ENCODE peak calls at places on chromosomes 1 and 21, in four cellular contexts. One of them, this sample, is unnamed.

GRCh38 chr21:14213164-14213563 is 2.4 kb upstream of the LIPI start:
- DNase-seq in cardiac muscle cell: no peak
- DNase-seq in colonic mucosa: no peak
- DNase-seq in adrenal gland: no peak
- DNase-seq in this sample: no peak

GRCh38 chr21:31446206-31446900 is 102.3 kb upstream of the TIAM1 start:
- DNase-seq in adrenal gland: no peak
- DNase-seq in colonic mucosa: no peak
- DNase-seq in cardiac muscle cell: no peak
- DNase-seq in this sample: no peak

GRCh38 chr1:33390550-33390949 is 40.3 kb downstream of the PHC2 start:
- DNase-seq in cardiac muscle cell: no peak
- DNase-seq in adrenal gland: no peak
- DNase-seq in colonic mucosa: no peak
- DNase-seq in this sample: no peak

GRCh38 chr1:206854401-206855129 is 10.9 kb upstream of the IL20 start:
- DNase-seq in cardiac muscle cell: no peak
- DNase-seq in adrenal gland: no peak
- DNase-seq in colonic mucosa: no peak
- DNase-seq in this sample: no peak

GRCh38 chr1:173852105-173852504 is 15.7 kb downstream of the GAS5 start:
- DNase-seq in colonic mucosa: no peak
- DNase-seq in adrenal gland: no peak
- DNase-seq in cardiac muscle cell: no peak
- DNase-seq in this sample: no peak

GRCh38 chr1:200907611-200908097 is 13.0 kb downstream of the INAVA start:
- DNase-seq in adrenal gland: no peak
- DNase-seq in cardiac muscle cell: no peak
- DNase-seq in colonic mucosa: no peak
- DNase-seq in this sample: no peak

GRCh38 chr1:43554444-43554992 is 23.8 kb downstream of the PTPRF start:
- DNase-seq in cardiac muscle cell: peak; percentile 60
- DNase-seq in colonic mucosa: no peak
- DNase-seq in adrenal gland: no peak
- DNase-seq in this sample: peak; percentile 75

GRCh38 chr1:68145418-68146126 is 86.8 kb downstream of the WLS start:
- DNase-seq in adrenal gland: no peak
- DNase-seq in cardiac muscle cell: no peak
- DNase-seq in colonic mucosa: peak; percentile 72
- DNase-seq in this sample: no peak

GRCh38 chr1:155650231-155650757 is 38.3 kb downstream of the YY1AP1 start:
- DNase-seq in cardiac muscle cell: no peak
- DNase-seq in adrenal gland: no peak
- DNase-seq in colonic mucosa: no peak
- DNase-seq in this sample: no peak
- H3K27ac ChIP-seq in cardiac muscle cell: no peak overlapping the region
- H3K27ac ChIP-seq in adrenal gland: no peak overlapping the region
- H3K27ac ChIP-seq in colonic mucosa: no peak overlapping the region
- H3K27ac ChIP-seq in this sample: no peak overlapping the region

GRCh38 chr1:53148123-53148522 is 5.7 kb upstream of the SLC1A7 start:
- DNase-seq in cardiac muscle cell: no peak
- DNase-seq in adrenal gland: no peak
- DNase-seq in colonic mucosa: no peak
- DNase-seq in this sample: no peak
- H3K4me3 ChIP-seq in cardiac muscle cell: no peak overlapping the region
- H3K4me3 ChIP-seq in adrenal gland: no peak overlapping the region
- H3K4me3 ChIP-seq in colonic mucosa: no peak overlapping the region
- H3K4me3 ChIP-seq in this sample: no peak overlapping the region

DNA sequence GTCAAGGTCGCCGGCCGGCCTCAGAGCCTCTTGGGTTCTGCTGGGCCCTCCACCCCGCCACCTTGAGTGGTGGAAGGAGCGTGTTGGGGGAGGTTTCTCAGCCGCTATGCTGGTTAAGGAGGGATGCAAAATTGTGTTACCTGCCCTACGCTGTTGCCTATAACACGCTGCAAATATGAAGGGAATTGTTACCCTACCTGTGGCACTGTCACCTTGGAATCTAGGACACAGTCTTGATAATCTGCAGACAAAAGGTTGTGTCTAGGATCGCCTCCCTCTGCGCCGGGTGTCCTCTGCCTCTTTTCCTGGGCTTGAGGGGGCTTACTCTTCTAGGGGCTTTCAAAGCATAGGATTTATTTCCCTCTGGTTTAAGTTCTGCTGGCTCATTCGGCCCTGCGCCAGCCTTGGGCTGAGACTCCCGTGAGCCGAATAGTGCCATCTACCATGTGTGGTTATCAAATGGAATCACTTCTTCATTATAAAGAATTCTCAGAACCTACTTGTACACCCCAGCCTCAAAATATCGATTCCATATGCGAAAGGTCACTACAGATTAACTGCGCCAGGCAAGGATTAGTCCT is 677 bp downstream of the SLC22A15 start:
- DNase-seq in adrenal gland: no peak
- DNase-seq in colonic mucosa: no peak
- DNase-seq in cardiac muscle cell: no peak
- DNase-seq in this sample: no peak
- H3K27ac ChIP-seq in adrenal gland: no peak overlapping the region
- H3K27ac ChIP-seq in colonic mucosa: peak overlapping the region; percentile 40
- H3K27ac ChIP-seq in cardiac muscle cell: no peak overlapping the region
- H3K27ac ChIP-seq in this sample: no peak overlapping the region

GRCh38 chr1:214432247-214432646 is 119.2 kb downstream of the PTPN14 start:
- DNase-seq in colonic mucosa: no peak
- DNase-seq in adrenal gland: no peak
- DNase-seq in cardiac muscle cell: no peak
- DNase-seq in this sample: no peak
- H3K4me3 ChIP-seq in colonic mucosa: no peak overlapping the region
- H3K4me3 ChIP-seq in adrenal gland: no peak overlapping the region
- H3K4me3 ChIP-seq in cardiac muscle cell: no peak overlapping the region
- H3K4me3 ChIP-seq in this sample: no peak overlapping the region

GRCh38 chr1:228857611-228858010 is 122.3 kb downstream of the RHOU start:
- DNase-seq in cardiac muscle cell: no peak
- DNase-seq in adrenal gland: no peak
- DNase-seq in colonic mucosa: no peak
- DNase-seq in this sample: no peak

GRCh38 chr1:228863776-228864175 is 128.5 kb downstream of the RHOU start:
- DNase-seq in cardiac muscle cell: no peak
- DNase-seq in adrenal gland: no peak
- DNase-seq in colonic mucosa: peak; percentile 16
- DNase-seq in this sample: no peak

GRCh38 chr1:228861830-228862176 is 126.5 kb downstream of the RHOU start:
- DNase-seq in colonic mucosa: peak; percentile 13
- DNase-seq in cardiac muscle cell: no peak
- DNase-seq in adrenal gland: no peak
- DNase-seq in this sample: no peak

GRCh38 chr1:228862542-228863505 is 127.5 kb downstream of the RHOU start:
- DNase-seq in cardiac muscle cell: no peak
- DNase-seq in adrenal gland: no peak
- DNase-seq in colonic mucosa: peak; percentile 13
- DNase-seq in this sample: no peak

GRCh38 chr1:228860911-228861829 is 125.9 kb downstream of the RHOU start:
- DNase-seq in cardiac muscle cell: no peak
- DNase-seq in adrenal gland: peak; percentile 51
- DNase-seq in colonic mucosa: peak; percentile 74
- DNase-seq in this sample: no peak
- H3K27ac ChIP-seq in cardiac muscle cell: no peak overlapping the region
- H3K27ac ChIP-seq in adrenal gland: peak overlapping the region; percentile 33
- H3K27ac ChIP-seq in colonic mucosa: peak overlapping the region; percentile 60
- H3K27ac ChIP-seq in this sample: no peak overlapping the region

GRCh38 chr1:38806090-38806489 is 53.5 kb downstream of the RRAGC start:
- DNase-seq in adrenal gland: no peak
- DNase-seq in cardiac muscle cell: no peak
- DNase-seq in colonic mucosa: no peak
- DNase-seq in this sample: no peak

GRCh38 chr1:38804062-38804886 is 55.3 kb downstream of the RRAGC start:
- DNase-seq in colonic mucosa: no peak
- DNase-seq in cardiac muscle cell: peak; percentile 53
- DNase-seq in adrenal gland: no peak
- DNase-seq in this sample: peak; percentile 83

GRCh38 chr1:38800720-38801671 is 58.6 kb downstream of the RRAGC start:
- DNase-seq in colonic mucosa: no peak
- DNase-seq in adrenal gland: no peak
- DNase-seq in cardiac muscle cell: no peak
- DNase-seq in this sample: peak; percentile 28

GRCh38 chr1:38805036-38805435 is 54.5 kb downstream of the RRAGC start:
- DNase-seq in colonic mucosa: no peak
- DNase-seq in cardiac muscle cell: no peak
- DNase-seq in adrenal gland: no peak
- DNase-seq in this sample: no peak

GRCh38 chr1:38803647-38804046 is 55.9 kb downstream of the RRAGC start:
- DNase-seq in cardiac muscle cell: no peak
- DNase-seq in adrenal gland: no peak
- DNase-seq in colonic mucosa: no peak
- DNase-seq in this sample: no peak
- H3K4me3 ChIP-seq in cardiac muscle cell: peak overlapping the region; percentile 41
- H3K4me3 ChIP-seq in adrenal gland: no peak overlapping the region
- H3K4me3 ChIP-seq in colonic mucosa: no peak overlapping the region
- H3K4me3 ChIP-seq in this sample: peak overlapping the region; percentile 73

GRCh38 chr1:27135920-27136551 is 18.9 kb downstream of the SLC9A1 start:
- DNase-seq in cardiac muscle cell: no peak
- DNase-seq in colonic mucosa: no peak
- DNase-seq in adrenal gland: no peak
- DNase-seq in this sample: peak; percentile 66
- H3K27ac ChIP-seq in cardiac muscle cell: no peak overlapping the region
- H3K27ac ChIP-seq in colonic mucosa: peak overlapping the region; percentile 60
- H3K27ac ChIP-seq in adrenal gland: peak overlapping the region; percentile 37
- H3K27ac ChIP-seq in this sample: no peak overlapping the region

GRCh38 chr1:18234790-18235242 is 127.2 kb downstream of the IGSF21 start:
- DNase-seq in colonic mucosa: peak; percentile 58
- DNase-seq in cardiac muscle cell: peak; percentile 79
- DNase-seq in adrenal gland: peak; percentile 45
- DNase-seq in this sample: peak; percentile 90

GRCh38 chr1:18239671-18240070 is 132.1 kb downstream of the IGSF21 start:
- DNase-seq in colonic mucosa: no peak
- DNase-seq in cardiac muscle cell: no peak
- DNase-seq in adrenal gland: no peak
- DNase-seq in this sample: no peak

GRCh38 chr1:18240906-18241305 is 133.3 kb downstream of the IGSF21 start:
- DNase-seq in cardiac muscle cell: no peak
- DNase-seq in colonic mucosa: peak; percentile 63
- DNase-seq in adrenal gland: no peak
- DNase-seq in this sample: no peak

GRCh38 chr1:18241932-18242331 is 134.3 kb downstream of the IGSF21 start:
- DNase-seq in adrenal gland: no peak
- DNase-seq in cardiac muscle cell: no peak
- DNase-seq in colonic mucosa: no peak
- DNase-seq in this sample: no peak

DNA sequence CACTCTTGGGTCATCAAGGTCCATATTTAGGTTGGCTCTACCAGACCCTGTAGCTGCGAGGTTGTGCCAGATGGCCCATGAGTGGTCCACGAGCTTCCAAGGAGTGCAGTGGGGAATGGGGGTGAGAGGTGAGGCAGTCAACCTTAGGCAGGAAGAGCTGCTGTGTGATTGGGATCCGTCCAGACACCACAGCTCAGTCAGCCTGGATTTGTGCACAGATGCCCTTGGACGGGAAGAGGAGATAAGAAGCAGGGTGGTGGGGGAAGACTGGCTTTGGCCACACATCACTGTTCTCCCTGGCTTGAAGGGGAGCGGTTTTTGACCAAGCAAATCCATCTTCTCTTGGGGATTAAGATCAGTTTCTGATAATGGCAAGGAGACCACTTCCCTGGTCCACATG is 130.6 kb downstream of the IGSF21 start:
- DNase-seq in cardiac muscle cell: no peak
- DNase-seq in colonic mucosa: no peak
- DNase-seq in adrenal gland: no peak
- DNase-seq in this sample: no peak
- H3K4me3 ChIP-seq in cardiac muscle cell: no peak overlapping the region
- H3K4me3 ChIP-seq in colonic mucosa: no peak overlapping the region
- H3K4me3 ChIP-seq in adrenal gland: no peak overlapping the region
- H3K4me3 ChIP-seq in this sample: no peak overlapping the region

GRCh38 chr1:25877155-25877554 is 1.6 kb upstream of the PAQR7 start:
- DNase-seq in cardiac muscle cell: no peak
- DNase-seq in colonic mucosa: no peak
- DNase-seq in adrenal gland: no peak
- DNase-seq in this sample: no peak

GRCh38 chr1:25875154-25875855 is at the start of gene PAQR7:
- DNase-seq in cardiac muscle cell: peak; percentile 84
- DNase-seq in adrenal gland: peak; percentile 86
- DNase-seq in colonic mucosa: peak; percentile 78
- DNase-seq in this sample: peak; percentile 90

GRCh38 chr1:25874635-25875153 is 814 bp downstream of the PAQR7 start:
- DNase-seq in cardiac muscle cell: no peak
- DNase-seq in colonic mucosa: no peak
- DNase-seq in adrenal gland: no peak
- DNase-seq in this sample: no peak

GRCh38 chr1:25875856-25876692 is 566 bp upstream of the PAQR7 start:
- DNase-seq in colonic mucosa: no peak
- DNase-seq in cardiac muscle cell: peak; percentile 79
- DNase-seq in adrenal gland: no peak
- DNase-seq in this sample: peak; percentile 91

GRCh38 chr1:25876693-25877077 is 1.2 kb upstream of the PAQR7 start:
- DNase-seq in adrenal gland: no peak
- DNase-seq in colonic mucosa: no peak
- DNase-seq in cardiac muscle cell: no peak
- DNase-seq in this sample: no peak
- H3K27ac ChIP-seq in adrenal gland: no peak overlapping the region
- H3K27ac ChIP-seq in colonic mucosa: no peak overlapping the region
- H3K27ac ChIP-seq in cardiac muscle cell: no peak overlapping the region
- H3K27ac ChIP-seq in this sample: no peak overlapping the region

This sample was measured in endodermal cell.